ENCODE peak calls at places on chromosomes 1 and 21, in four cellular contexts. One of them, this sample, is unnamed.

GRCh38 chr1:202310071-202310725 is 31.5 kb downstream of the UBE2T start:
- DNase-seq in GM12878: no peak
- DNase-seq in HCT116: no peak
- DNase-seq in K562: no peak
- DNase-seq in this sample: no peak

GRCh38 chr1:213127074-213127473 is 76.0 kb downstream of the RPS6KC1 start:
- DNase-seq in GM12878: no peak
- DNase-seq in K562: no peak
- DNase-seq in HCT116: no peak
- DNase-seq in this sample: no peak

GRCh38 chr1:226967665-226968064 is 27.6 kb downstream of the COQ8A start:
- DNase-seq in K562: no peak
- DNase-seq in HCT116: no peak
- DNase-seq in GM12878: no peak
- DNase-seq in this sample: no peak

GRCh38 chr1:101781437-101781836 is 215.3 kb downstream of the OLFM3 start:
- DNase-seq in HCT116: no peak
- DNase-seq in K562: no peak
- DNase-seq in GM12878: no peak
- DNase-seq in this sample: no peak

GRCh38 chr1:31154000-31154631 is 85.6 kb downstream of the NKAIN1 start:
- DNase-seq in K562: no peak
- DNase-seq in HCT116: no peak
- DNase-seq in GM12878: no peak
- DNase-seq in this sample: no peak

GRCh38 chr1:242017580-242018233 is 18.8 kb upstream of the MAP1LC3C start:
- DNase-seq in GM12878: no peak
- DNase-seq in K562: peak
- DNase-seq in HCT116: peak
- DNase-seq in this sample: peak

GRCh38 chr1:228337031-228337564 is 69.5 kb downstream of the TRIM11 start:
- DNase-seq in K562: no peak
- DNase-seq in GM12878: no peak
- DNase-seq in HCT116: no peak
- DNase-seq in this sample: no peak

GRCh38 chr21:36420571-36421339 is 35.6 kb downstream of the CHAF1B start:
- DNase-seq in HCT116: no peak
- DNase-seq in K562: no peak
- DNase-seq in GM12878: no peak
- DNase-seq in this sample: no peak

GRCh38 chr1:22751124-22751531 is 40.5 kb downstream of the EPHB2 start:
- DNase-seq in K562: no peak
- DNase-seq in HCT116: no peak
- DNase-seq in GM12878: no peak
- DNase-seq in this sample: peak

GRCh38 chr1:203625623-203626189 is 926 bp upstream of the ATP2B4 start:
- DNase-seq in GM12878: peak
- DNase-seq in HCT116: no peak
- DNase-seq in K562: peak
- DNase-seq in this sample: peak

DNA sequence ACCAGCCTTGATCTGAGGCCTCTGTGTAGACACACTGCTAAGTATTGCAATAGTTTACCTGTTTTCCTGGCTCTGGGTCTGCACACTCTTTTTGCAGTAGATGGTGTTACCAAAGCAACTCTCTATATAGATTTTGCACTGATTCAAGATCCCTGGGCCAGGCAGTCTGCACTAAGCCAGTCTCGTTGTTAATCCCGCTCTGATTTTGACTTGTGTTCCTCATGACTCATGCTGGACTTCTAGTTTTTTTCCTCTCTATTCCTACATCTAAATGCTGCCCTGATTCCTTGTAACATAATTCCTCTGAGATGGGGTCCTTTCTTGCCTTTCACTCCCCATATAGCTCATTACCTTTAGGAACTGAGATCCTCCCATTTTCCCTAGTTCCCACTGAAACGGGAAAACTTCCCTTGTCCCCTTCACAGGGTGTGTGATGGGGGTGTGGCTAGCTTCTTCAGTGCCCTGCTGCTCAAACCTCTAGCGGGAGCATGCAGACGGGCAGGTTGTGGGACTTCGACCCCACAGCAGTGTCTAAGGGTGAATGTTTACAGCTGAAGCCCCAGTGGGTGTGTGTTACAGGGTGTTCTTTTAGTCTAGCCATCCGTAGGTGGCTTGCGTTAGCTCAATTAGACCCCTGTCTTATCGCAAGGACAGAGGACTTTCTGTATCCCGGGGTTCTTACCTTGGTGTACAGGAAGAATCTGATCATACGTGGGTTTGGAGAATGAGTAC is 106.5 kb upstream of the RAB3GAP2 start:
- DNase-seq in HCT116: no peak
- DNase-seq in K562: no peak
- DNase-seq in GM12878: no peak
- DNase-seq in this sample: no peak
- TF ChIP-seq JUND in HCT116: no peak
- TF ChIP-seq JUND in K562: no peak
- TF ChIP-seq JUND in GM12878: no peak
- TF ChIP-seq JUND in this sample: no peak

GRCh38 chr21:29114765-29115164 is 15.7 kb upstream of the MAP3K7CL start:
- DNase-seq in K562: no peak
- DNase-seq in GM12878: no peak
- DNase-seq in HCT116: peak
- DNase-seq in this sample: no peak
- TF ChIP-seq JUND in K562: no peak
- TF ChIP-seq JUND in GM12878: no peak
- TF ChIP-seq JUND in HCT116: no peak
- TF ChIP-seq JUND in this sample: no peak

GRCh38 chr1:201108614-201109013 is 3.6 kb downstream of the CACNA1S start:
- DNase-seq in GM12878: no peak
- DNase-seq in K562: no peak
- DNase-seq in HCT116: no peak
- DNase-seq in this sample: no peak
- TF ChIP-seq JUND in GM12878: no peak
- TF ChIP-seq JUND in K562: no peak
- TF ChIP-seq JUND in HCT116: no peak
- TF ChIP-seq JUND in this sample: no peak

GRCh38 chr1:200866521-200866920 is 6.3 kb upstream of the GPR25 start:
- DNase-seq in HCT116: no peak
- DNase-seq in K562: no peak
- DNase-seq in GM12878: peak
- DNase-seq in this sample: no peak

GRCh38 chr1:200862713-200863415 is 9.9 kb upstream of the GPR25 start:
- DNase-seq in HCT116: no peak
- DNase-seq in GM12878: peak
- DNase-seq in K562: no peak
- DNase-seq in this sample: no peak

GRCh38 chr1:200869753-200870391 is 2.9 kb upstream of the GPR25 start:
- DNase-seq in HCT116: no peak
- DNase-seq in GM12878: peak
- DNase-seq in K562: no peak
- DNase-seq in this sample: no peak

GRCh38 chr1:200869376-200869752 is 3.4 kb upstream of the GPR25 start:
- DNase-seq in K562: no peak
- DNase-seq in HCT116: no peak
- DNase-seq in GM12878: no peak
- DNase-seq in this sample: no peak

DNA sequence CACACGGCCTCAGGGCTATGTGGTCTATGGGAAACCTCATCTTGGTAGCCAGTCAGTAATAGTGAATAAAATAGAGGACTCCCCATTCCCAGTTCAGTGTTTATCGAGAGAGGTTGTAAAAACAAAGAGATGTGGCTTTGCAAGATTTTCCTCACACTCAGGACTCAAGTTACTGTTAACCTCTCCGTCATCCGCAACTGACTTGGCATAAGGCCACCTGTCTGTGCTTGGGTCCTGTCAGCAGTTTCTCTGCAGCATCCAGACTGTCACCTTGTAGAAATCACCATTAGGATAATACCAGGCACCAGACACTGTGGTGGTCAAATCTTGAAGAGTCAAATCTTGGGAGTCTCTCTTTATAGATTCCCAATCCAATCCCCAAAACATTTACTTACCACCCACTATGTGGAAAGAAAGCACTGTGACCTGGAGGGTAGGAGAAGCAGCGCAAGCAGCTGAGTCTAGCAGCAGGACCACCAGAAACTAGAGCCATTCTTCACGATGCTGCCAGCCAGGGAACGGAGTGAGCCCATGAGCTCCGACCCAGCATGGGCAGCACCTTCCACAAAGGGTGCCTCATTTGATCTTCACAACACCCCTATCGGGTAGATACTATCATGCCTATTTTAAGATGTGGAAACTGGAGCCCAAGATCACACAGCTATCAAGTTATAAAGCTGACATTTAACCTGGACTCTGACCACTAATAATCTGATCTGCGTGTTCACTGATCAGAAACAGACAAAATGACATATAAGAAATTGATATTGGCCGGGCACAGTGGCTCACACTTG is 5.6 kb upstream of the GPR25 start:
- DNase-seq in HCT116: no peak
- DNase-seq in GM12878: no peak
- DNase-seq in K562: no peak
- DNase-seq in this sample: no peak
- TF ChIP-seq JUND in HCT116: no peak
- TF ChIP-seq JUND in GM12878: no peak
- TF ChIP-seq JUND in K562: no peak
- TF ChIP-seq JUND in this sample: peak

DNA sequence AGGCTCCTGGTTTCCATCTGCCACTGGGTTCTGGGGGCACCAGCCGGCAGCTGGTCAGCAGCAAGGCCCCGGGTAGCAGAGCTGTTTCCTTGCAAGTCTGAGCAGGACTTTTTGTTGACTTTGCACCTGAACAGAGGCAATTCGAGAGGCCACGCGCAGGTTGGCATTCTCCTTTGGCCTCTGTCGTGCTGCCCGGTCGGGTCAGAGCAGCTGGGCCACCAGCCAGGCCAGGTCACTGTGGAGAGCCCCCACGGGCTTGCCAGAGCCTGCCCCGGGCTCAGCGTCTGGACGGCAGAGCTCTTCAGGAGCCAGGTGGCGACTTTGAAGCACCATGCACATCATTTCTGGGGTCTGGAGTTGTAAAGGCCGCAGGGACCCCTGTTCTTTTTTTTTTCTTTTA is 28.4 kb upstream of the TMEM52 start:
- DNase-seq in GM12878: no peak
- DNase-seq in HCT116: no peak
- DNase-seq in K562: no peak
- DNase-seq in this sample: no peak
- TF ChIP-seq JUND in GM12878: no peak
- TF ChIP-seq JUND in HCT116: no peak
- TF ChIP-seq JUND in K562: no peak
- TF ChIP-seq JUND in this sample: no peak

DNA sequence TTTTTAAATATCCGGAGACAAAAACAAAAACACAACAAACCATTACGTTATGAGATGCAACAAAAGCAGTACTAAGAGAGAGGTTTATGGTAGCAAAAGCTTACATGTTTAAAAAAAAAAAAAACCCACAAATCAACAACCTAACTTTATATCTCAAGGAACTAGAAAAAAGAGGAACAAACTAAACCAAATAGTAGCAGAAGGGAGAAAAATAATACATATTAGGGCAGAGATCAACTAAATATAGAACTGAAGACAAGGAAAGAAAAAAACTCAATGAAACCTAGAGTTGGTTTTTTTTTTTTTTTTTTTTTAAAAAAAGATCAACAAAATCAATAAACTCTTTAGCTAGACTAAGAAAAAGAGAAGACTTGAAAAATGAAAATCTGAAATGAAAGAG is 34.9 kb downstream of the ZNF644 start:
- DNase-seq in GM12878: no peak
- DNase-seq in HCT116: no peak
- DNase-seq in K562: no peak
- DNase-seq in this sample: no peak
- TF ChIP-seq JUND in GM12878: no peak
- TF ChIP-seq JUND in HCT116: no peak
- TF ChIP-seq JUND in K562: no peak
- TF ChIP-seq JUND in this sample: no peak

DNA sequence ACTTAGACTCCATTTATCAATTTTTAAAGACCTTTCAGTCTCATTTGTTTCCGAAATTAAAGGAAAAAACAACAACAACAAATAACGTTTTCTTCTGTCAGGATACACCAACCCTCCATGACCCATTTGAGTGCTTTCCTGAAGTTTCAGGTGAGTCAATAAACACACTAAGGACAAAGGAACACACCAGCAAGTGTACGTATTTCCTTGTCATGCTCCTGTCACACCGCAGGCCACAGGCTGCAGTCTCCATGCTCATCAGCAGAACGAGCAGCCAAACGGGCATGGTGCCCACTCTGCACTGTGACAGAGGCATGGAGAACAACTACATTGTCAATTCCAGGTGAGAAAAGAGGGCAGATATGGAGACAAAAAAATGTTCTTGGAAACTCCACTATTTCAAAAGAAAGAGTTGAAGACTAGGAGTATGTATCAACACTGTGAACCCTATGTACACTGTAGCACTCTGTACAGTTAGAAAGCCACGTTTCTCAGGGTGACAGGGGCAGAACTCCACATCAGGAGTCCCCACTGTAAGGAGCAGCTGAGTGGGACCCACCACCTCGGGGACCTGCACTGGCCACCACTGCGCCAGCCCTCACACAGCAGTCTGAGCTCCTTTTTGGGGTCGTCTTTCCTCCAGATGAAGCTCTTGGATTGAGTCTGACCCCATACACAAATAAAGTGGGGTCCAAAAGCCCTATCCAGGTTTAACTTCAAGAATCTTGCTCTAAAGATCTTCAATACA is 2.6 kb downstream of the PTTG1IP start:
- DNase-seq in GM12878: no peak
- DNase-seq in K562: no peak
- DNase-seq in HCT116: peak
- DNase-seq in this sample: peak
- TF ChIP-seq JUND in GM12878: no peak
- TF ChIP-seq JUND in K562: no peak
- TF ChIP-seq JUND in HCT116: no peak
- TF ChIP-seq JUND in this sample: no peak

DNA sequence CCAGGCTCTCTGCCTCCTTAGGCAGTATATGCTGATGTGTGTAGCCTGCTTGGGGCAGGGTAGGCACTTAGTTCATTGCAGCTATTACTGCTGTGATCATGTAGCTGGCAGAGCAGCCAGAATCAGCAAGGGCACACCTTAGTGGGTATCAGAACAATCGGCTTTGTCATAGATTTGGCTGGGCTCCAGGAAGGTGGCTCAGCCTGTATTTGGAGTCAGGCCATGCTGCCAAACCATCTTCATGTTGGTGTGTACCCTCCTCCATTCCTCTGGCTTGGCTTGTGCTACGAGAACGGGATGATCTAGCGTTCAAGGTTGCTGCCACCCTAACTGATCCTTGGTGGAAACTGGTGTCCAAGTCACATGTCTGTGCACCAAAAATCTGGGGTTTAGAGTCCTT is 23.5 kb downstream of the VANGL1 start:
- DNase-seq in GM12878: no peak
- DNase-seq in K562: no peak
- DNase-seq in HCT116: no peak
- DNase-seq in this sample: peak
- TF ChIP-seq JUND in GM12878: no peak
- TF ChIP-seq JUND in K562: no peak
- TF ChIP-seq JUND in HCT116: no peak
- TF ChIP-seq JUND in this sample: no peak

GRCh38 chr1:208929575-208929974 is 653.9 kb upstream of the CAMK1G start:
- DNase-seq in HCT116: no peak
- DNase-seq in K562: no peak
- DNase-seq in GM12878: no peak
- DNase-seq in this sample: no peak
- TF ChIP-seq JUND in HCT116: no peak
- TF ChIP-seq JUND in K562: no peak
- TF ChIP-seq JUND in GM12878: no peak
- TF ChIP-seq JUND in this sample: no peak

This sample was measured in T47D.